ENCODE peak calls at places on chromosomes 2 and 18, in nine cellular contexts. Y is type B pancreatic cell, C is gastrocnemius medialis, U is A549, I is GM12865, V is endothelial cell, H is AG09309, F is foreskin fibroblast, M is epithelial cell of esophagus. J is an unnamed sample.

GRCh38 chr2:177796644-177797415 is 275.7 kb downstream of the PDE11A start:
- DNase-seq in Y (no peak), C (no peak), U (no peak), I (no peak), V (no peak), H (no peak), F (no peak), M (no peak), J (no peak)

GRCh38 chr2:177275671-177276070 is 11.1 kb upstream of the NFE2L2 start:
- DNase-seq in Y (no peak), C (no peak), U (peak; percentile 53), I (no peak), V (no peak), H (no peak), F (no peak), M (no peak), J (no peak)

GRCh38 chr18:40019797-40020392 is 1935.1 kb upstream of the PIK3C3 start:
- DNase-seq in Y (no peak), C (no peak), U (no peak), I (no peak), V (no peak), H (no peak), F (peak; percentile 11), M (peak; percentile 15), J (no peak)

GRCh38 chr2:200042102-200042735 is 86.8 kb downstream of the MAIP1 start:
- DNase-seq in Y (no peak), C (no peak), U (no peak), I (no peak), V (no peak), H (peak; percentile 46), F (peak; percentile 77), M (peak; percentile 46), J (peak; percentile 19)

GRCh38 chr2:120132691-120133090 is 90.5 kb downstream of the TMEM185B start:
- DNase-seq in Y (no peak), C (no peak), U (no peak), I (no peak), V (no peak), H (no peak), F (no peak), M (no peak), J (no peak)

GRCh38 chr2:46909771-46910419 is 5.7 kb downstream of the MCFD2 start:
- DNase-seq in Y (no peak), C (peak; percentile 84), U (peak; percentile 85), I (peak; percentile 80), V (no peak), H (no peak), F (peak; percentile 85), M (peak; percentile 91), J (peak; percentile 95)

GRCh38 chr2:85236107-85236506 is 91.7 kb downstream of the TGOLN2 start:
- DNase-seq in Y (no peak), C (no peak), U (no peak), I (no peak), V (no peak), H (no peak), F (no peak), M (no peak), J (no peak)

GRCh38 chr2:64837925-64838641 is 151.1 kb upstream of the SLC1A4 start:
- DNase-seq in Y (no peak), C (peak; percentile 23), U (peak; percentile 32), I (no peak), V (no peak), H (no peak), F (peak; percentile 41), M (peak; percentile 93), J (peak; percentile 89)

GRCh38 chr18:68796936-68797690 is 767 bp upstream of the CCDC102B start:
- DNase-seq in Y (no peak), C (no peak), U (no peak), I (no peak), V (no peak), H (peak; percentile 75), F (peak; percentile 82), M (peak; percentile 11), J (no peak)

GRCh38 chr2:134218414-134218813 is 35.5 kb upstream of the MGAT5 start:
- DNase-seq in Y (no peak), C (no peak), U (no peak), I (peak; percentile 25), V (no peak), H (no peak), F (no peak), M (no peak), J (no peak)

GRCh38 chr2:113847144-113847543 is 42.7 kb upstream of the ACTR3 start:
- DNase-seq in Y (no peak), C (no peak), U (no peak), I (peak; percentile 42), V (no peak), H (no peak), F (peak; percentile 55), M (peak; percentile 18), J (peak; percentile 48)

GRCh38 chr2:134933732-134934131 is 15.1 kb downstream of the CCNT2 start:
- DNase-seq in Y (no peak), C (no peak), U (no peak), I (no peak), V (no peak), H (no peak), F (no peak), M (no peak), J (no peak)

GRCh38 chr2:52416340-52416739 is 1351.3 kb upstream of the CHAC2 start:
- DNase-seq in Y (no peak), C (no peak), U (peak; percentile 13), I (no peak), V (no peak), H (no peak), F (no peak), M (peak; percentile 9), J (no peak)

GRCh38 chr2:58432491-58433166 is 191.5 kb upstream of the FANCL start:
- DNase-seq in Y (no peak), C (no peak), U (no peak), I (no peak), V (no peak), H (no peak), F (no peak), M (no peak), J (no peak)

GRCh38 chr2:240138275-240138984 is 2.0 kb downstream of the OTOS start:
- DNase-seq in Y (peak; percentile 59), C (peak; percentile 11), U (no peak), I (no peak), V (no peak), H (no peak), F (no peak), M (peak; percentile 63), J (no peak)

GRCh38 chr2:206693399-206694137 is 24.6 kb downstream of the DYTN start:
- DNase-seq in Y (no peak), C (no peak), U (peak; percentile 71), I (peak; percentile 78), V (peak; percentile 50), H (peak; percentile 33), F (peak; percentile 76), M (peak; percentile 75), J (peak; percentile 55)

GRCh38 chr2:20650412-20650879 is 452 bp downstream of the HS1BP3 start:
- DNase-seq in Y (no peak), C (no peak), U (peak; percentile 34), I (peak; percentile 42), V (peak; percentile 38), H (no peak), F (peak; percentile 67), M (no peak), J (peak; percentile 45)

GRCh38 chr18:765764-766549 is 46.1 kb downstream of the YES1 start:
- DNase-seq in Y (no peak), C (no peak), U (no peak), I (no peak), V (no peak), H (no peak), F (no peak), M (no peak), J (no peak)

GRCh38 chr2:238498188-238498587 is 71.5 kb downstream of the ASB1 start:
- DNase-seq in Y (no peak), C (no peak), U (no peak), I (no peak), V (no peak), H (no peak), F (no peak), M (no peak), J (no peak)
- TF ChIP-seq CTCF in Y (no peak), C (no peak), U (no peak), I (no peak), V (no peak), H (no peak), F (no peak), M (no peak), J (no peak)

GRCh38 chr2:1891147-1891546 is 146.8 kb upstream of the PXDN start:
- DNase-seq in Y (no peak), C (no peak), U (no peak), I (no peak), V (no peak), H (no peak), F (no peak), M (no peak), J (no peak)
- TF ChIP-seq CTCF in Y (no peak), C (no peak), U (no peak), I (no peak), V (no peak), H (no peak), F (no peak), M (no peak), J (no peak)

DNA sequence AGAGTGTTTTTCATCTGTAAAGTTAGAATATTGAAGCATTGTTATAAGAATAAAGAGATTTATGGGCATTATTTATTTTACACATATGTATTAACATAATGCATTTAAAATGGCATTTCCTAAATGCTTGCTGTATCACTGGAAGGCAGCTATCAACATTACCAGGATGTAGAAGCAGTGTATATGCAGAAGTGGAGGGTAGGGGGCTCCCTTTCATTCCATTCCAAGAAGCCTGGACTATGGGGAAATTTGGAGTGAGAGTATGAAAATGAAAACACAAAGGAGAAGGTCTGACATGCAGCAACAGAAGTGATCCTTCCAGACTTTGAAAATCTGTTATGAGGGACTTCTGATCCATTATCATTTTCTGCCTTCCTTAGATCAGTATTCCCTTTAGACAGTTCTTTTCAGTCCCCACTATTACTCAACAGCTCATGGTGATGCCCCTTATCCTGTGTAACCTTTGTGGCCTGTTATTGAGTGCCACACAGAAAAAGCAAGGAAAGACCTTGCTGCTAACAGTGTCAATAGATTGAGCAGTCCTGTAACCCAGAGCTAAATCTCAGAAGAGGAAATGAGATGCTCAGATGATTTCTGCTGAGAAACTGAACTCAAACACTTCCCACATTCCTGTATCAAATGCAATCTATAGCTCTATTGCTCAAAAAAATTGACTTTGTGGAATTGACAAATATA is 216.6 kb downstream of the HNMT start:
- DNase-seq in Y (no peak), C (no peak), U (no peak), I (no peak), V (no peak), H (no peak), F (no peak), M (no peak), J (no peak)
- TF ChIP-seq CTCF in Y (peak; percentile 42), C (no peak), U (no peak), I (no peak), V (no peak), H (peak; percentile 6), F (no peak), M (no peak), J (no peak)

DNA sequence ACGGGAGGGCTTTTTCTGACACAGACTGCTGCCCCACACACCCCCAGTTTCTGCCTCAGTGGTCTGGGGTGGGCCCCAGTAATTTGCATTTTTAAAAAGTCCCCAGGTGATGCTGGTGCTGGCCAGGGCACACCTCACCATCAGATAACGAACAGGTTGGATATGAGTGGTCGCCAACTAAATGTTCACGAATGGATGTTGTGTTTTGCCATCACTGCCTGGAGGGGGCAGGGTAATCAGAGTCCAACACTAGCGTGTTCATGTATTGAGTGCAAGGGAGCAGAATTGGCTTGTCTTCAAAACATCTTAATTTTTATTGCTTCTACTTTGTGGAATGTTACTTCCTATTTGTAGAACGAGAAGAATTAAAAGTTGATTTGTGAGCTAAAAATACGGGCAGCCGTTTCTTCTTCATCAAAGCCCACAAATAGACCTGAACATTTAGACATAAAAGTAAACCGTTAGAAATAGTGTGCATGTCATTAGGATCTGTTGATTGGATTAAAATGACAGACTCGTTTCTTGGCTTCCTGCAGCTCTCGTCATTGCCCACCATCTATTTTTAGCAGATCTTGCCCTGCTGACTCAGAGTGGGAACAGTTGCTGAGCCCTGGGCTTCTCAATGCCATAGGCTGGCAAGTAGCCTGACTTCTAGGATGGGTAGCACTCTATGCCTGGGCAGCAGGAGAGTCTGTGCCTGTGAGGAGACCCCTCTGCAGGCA is 45.2 kb downstream of the NCK2 start:
- DNase-seq in Y (peak; percentile 49), C (peak; percentile 88), U (no peak), I (peak; percentile 87), V (no peak), H (no peak), F (peak; percentile 80), M (peak; percentile 75), J (peak; percentile 64)
- TF ChIP-seq CTCF in Y (no peak), C (no peak), U (no peak), I (peak; percentile 30), V (no peak), H (peak; percentile 11), F (peak; percentile 5), M (peak; percentile 14), J (no peak)